ENCODE peak calls at places on chromosomes 11 and 22, in eight cellular contexts. H is lung; K is tibial nerve; B is colonic mucosa; C is CD8-positive, alpha-beta T cell; Z is neural progenitor cell; X is naive thymus-derived CD4-positive, alpha-beta T cell; P is thoracic aorta. S is an unnamed sample.
A peak's percentile ranks its signal among the peaks of the same experiment; 100 is the strongest.

GRCh38 chr22:22935056-22935545 is 47.5 kb downstream of the IGLL5 start:
- DNase-seq in H (no peak), K (no peak), B (no peak), C (no peak), Z (no peak), X (no peak), P (no peak), S (no peak)

GRCh38 chr22:45763236-45763624 is 91.6 kb downstream of the ATXN10 start:
- DNase-seq in H (no peak), K (no peak), B (no peak), C (no peak), Z (no peak), X (no peak), P (no peak), S (no peak)

GRCh38 chr11:79626135-79626748 is 185.4 kb upstream of the TENM4 start:
- DNase-seq in H (no peak), K (no peak), B (no peak), C (no peak), Z (no peak), X (no peak), P (no peak), S (no peak)

GRCh38 chr22:38710866-38711265 is 5.1 kb downstream of the GTPBP1 start:
- DNase-seq in H (no peak), K (no peak), B (no peak), C (no peak), Z (no peak), X (no peak), P (no peak), S (no peak)

GRCh38 chr11:82533628-82534353 is 199.9 kb downstream of the FAM181B start:
- DNase-seq in H (no peak), K (no peak), B (no peak), C (no peak), Z (peak; percentile 13), X (no peak), P (no peak), S (no peak)

GRCh38 chr11:32366671-32367070 is 68.7 kb downstream of the WT1 start:
- DNase-seq in H (no peak), K (no peak), B (no peak), C (no peak), Z (no peak), X (no peak), P (no peak), S (no peak)

GRCh38 chr11:36037031-36037430 is 93.2 kb downstream of the LDLRAD3 start:
- DNase-seq in H (no peak), K (no peak), B (no peak), C (no peak), Z (no peak), X (no peak), P (no peak), S (peak; percentile 49)

GRCh38 chr11:119087747-119088241 is 3.1 kb downstream of the HMBS start:
- DNase-seq in H (no peak), K (no peak), B (no peak), C (no peak), Z (no peak), X (no peak), P (no peak), S (no peak)

GRCh38 chr11:28289444-28289843 is 181.3 kb downstream of the METTL15 start:
- DNase-seq in H (no peak), K (no peak), B (no peak), C (no peak), Z (peak; percentile 4), X (no peak), P (no peak), S (no peak)

GRCh38 chr22:30892286-30892685 is 76.3 kb downstream of the MORC2 start:
- DNase-seq in H (no peak), K (no peak), B (no peak), C (no peak), Z (no peak), X (no peak), P (no peak), S (no peak)

GRCh38 chr11:113935858-113936257 is 31.3 kb downstream of the HTR3B start:
- DNase-seq in H (no peak), K (no peak), B (no peak), C (no peak), Z (no peak), X (no peak), P (no peak), S (no peak)

GRCh38 chr11:27291302-27291889 is 71.6 kb downstream of the CCDC34 start:
- DNase-seq in H (no peak), K (no peak), B (peak; percentile 76), C (no peak), Z (peak; percentile 21), X (no peak), P (no peak), S (no peak)

GRCh38 chr11:134679592-134679991 is 267.6 kb upstream of the B3GAT1 start:
- DNase-seq in H (peak; percentile 10), K (no peak), B (no peak), C (no peak), Z (no peak), X (no peak), P (no peak), S (no peak)

GRCh38 chr11:62919898-62920640 is 1.1 kb downstream of the CHRM1 start:
- DNase-seq in H (no peak), K (no peak), B (no peak), C (no peak), Z (peak; percentile 33), X (no peak), P (no peak), S (no peak)

GRCh38 chr11:17014774-17015638 is 792 bp upstream of the PLEKHA7 start:
- DNase-seq in H (no peak), K (peak; percentile 14), B (peak; percentile 69), C (no peak), Z (peak; percentile 82), X (no peak), P (no peak), S (no peak)

GRCh38 chr11:67024966-67025365 is 2.0 kb downstream of the SYT12 start:
- DNase-seq in H (no peak), K (no peak), B (no peak), C (no peak), Z (no peak), X (no peak), P (no peak), S (no peak)

GRCh38 chr11:116731821-116732739 is 40.7 kb downstream of the BUD13 start:
- DNase-seq in H (no peak), K (no peak), B (no peak), C (no peak), Z (peak; percentile 72), X (no peak), P (no peak), S (no peak)

DNA sequence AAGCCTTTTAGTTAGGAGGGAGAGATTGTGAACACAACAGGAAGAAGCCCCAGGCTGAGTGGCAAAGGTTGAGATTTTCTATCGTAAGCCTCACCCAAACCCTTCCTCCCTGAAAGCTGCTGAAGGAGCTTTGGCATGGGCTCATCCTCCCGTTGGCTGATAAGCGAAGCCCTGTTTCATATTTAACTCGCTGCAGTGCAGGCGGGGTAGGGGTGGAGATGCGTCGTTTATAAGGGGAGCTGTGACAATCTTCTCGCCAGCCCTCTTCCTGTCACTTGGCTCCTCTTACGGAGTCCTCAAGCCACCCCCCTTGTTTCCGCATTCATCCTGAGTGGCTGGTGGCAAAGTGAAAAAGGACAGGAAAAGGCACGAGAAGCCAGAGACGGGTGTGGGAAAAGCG is 137.0 kb downstream of the OR4C45 start:
- DNase-seq in H (no peak), K (no peak), B (no peak), C (no peak), Z (no peak), X (no peak), P (no peak), S (no peak)
- H3K9me3 ChIP-seq in H (peaks cover 2% of the 10 kb centered on the region), K (no peaks in the 10 kb centered on the region), B (no peaks in the 10 kb centered on the region), C (no peaks in the 10 kb centered on the region), Z (peaks cover 31% of the 10 kb centered on the region), X (peaks cover 4% of the 10 kb centered on the region), P (no peaks in the 10 kb centered on the region), S (no peaks in the 10 kb centered on the region)

GRCh38 chr11:33652001-33652400 is 48.6 kb downstream of the C11orf91 start:
- DNase-seq in H (no peak), K (no peak), B (no peak), C (no peak), Z (no peak), X (no peak), P (no peak), S (no peak)

GRCh38 chr11:33652930-33653329 is 47.7 kb downstream of the C11orf91 start:
- DNase-seq in H (no peak), K (no peak), B (no peak), C (no peak), Z (no peak), X (no peak), P (no peak), S (no peak)

GRCh38 chr11:33651555-33651954 is 49.1 kb downstream of the C11orf91 start:
- DNase-seq in H (no peak), K (no peak), B (no peak), C (no peak), Z (no peak), X (no peak), P (no peak), S (no peak)

GRCh38 chr11:33654594-33654993 is 46.0 kb downstream of the C11orf91 start:
- DNase-seq in H (no peak), K (no peak), B (no peak), C (no peak), Z (no peak), X (no peak), P (no peak), S (no peak)

GRCh38 chr11:33652407-33652806 is 48.2 kb downstream of the C11orf91 start:
- DNase-seq in H (no peak), K (no peak), B (no peak), C (no peak), Z (no peak), X (no peak), P (no peak), S (no peak)
- H3K27ac ChIP-seq in H (no peak overlapping the region), K (no peak overlapping the region), B (no peak overlapping the region), C (no peak overlapping the region), Z (no peak overlapping the region), X (no peak overlapping the region), P (no peak overlapping the region), S (peak overlapping the region; percentile 10)

GRCh38 chr22:49903322-49904039 is 14.8 kb downstream of the ALG12 start:
- DNase-seq in H (no peak), K (no peak), B (no peak), C (no peak), Z (no peak), X (no peak), P (no peak), S (no peak)
- H3K36me3 ChIP-seq in H (peaks cover 44% of the 10 kb centered on the region), K (peaks cover 96% of the 10 kb centered on the region), B (no peaks in the 10 kb centered on the region), C (peaks cover 36% of the 10 kb centered on the region), Z (no peaks in the 10 kb centered on the region), X (peaks cover 20% of the 10 kb centered on the region), P (peaks cover 34% of the 10 kb centered on the region), S (peaks cover 50% of the 10 kb centered on the region)

DNA sequence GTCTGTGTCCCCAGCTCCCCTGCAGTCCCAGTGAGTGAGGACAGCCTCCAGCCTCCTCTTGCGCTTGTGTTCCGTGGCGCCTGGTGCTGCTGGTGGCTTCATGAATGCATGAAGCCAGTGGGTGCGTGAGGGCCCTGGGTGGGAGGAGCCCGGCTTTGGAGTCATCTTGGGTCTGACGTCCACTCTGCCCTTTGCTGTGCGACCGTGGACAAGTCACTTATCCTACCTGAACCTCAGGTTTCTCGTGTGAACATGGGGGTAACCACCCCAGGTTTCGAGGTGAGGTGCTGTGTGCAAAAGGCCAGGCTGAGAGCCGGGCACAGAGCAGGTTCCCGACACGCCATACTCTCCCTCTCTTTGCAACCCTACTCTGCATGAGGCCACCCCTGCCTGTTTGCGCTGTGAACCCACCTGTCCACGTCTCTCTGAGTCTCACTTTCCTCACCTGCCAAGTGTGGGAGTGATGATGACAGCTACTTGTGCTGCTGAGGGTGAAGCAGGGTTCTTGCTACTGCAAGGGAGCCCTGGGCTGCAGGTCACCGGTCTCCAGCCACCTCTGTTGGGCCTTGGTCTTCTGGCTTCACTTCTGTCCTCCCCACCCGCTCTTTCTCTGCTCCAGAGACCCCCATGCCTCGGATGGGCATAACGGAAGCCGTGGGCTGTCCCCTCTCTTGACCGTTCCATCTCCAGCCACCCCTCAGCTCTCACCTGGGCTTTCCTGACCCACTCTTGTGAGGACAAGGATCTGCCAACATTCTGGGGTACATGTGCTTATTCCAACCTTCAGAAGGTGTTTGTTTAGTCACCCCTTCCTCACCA is 537.6 kb downstream of the TBC1D22A start:
- DNase-seq in H (no peak), K (no peak), B (no peak), C (no peak), Z (no peak), X (no peak), P (no peak), S (peak; percentile 0)
- H3K9me3 ChIP-seq in H (peaks cover 2% of the 10 kb centered on the region), K (no peaks in the 10 kb centered on the region), B (no peaks in the 10 kb centered on the region), C (no peaks in the 10 kb centered on the region), Z (no peaks in the 10 kb centered on the region), X (no peaks in the 10 kb centered on the region), P (no peaks in the 10 kb centered on the region), S (no peaks in the 10 kb centered on the region)

S was measured in heart left ventricle.